ENCODE peak calls at places on chromosome 19, in six cellular contexts. T, W, Y, E, R and L are unnamed samples.

GRCh38 chr19:20964798-20965197 is 41.7 kb downstream of the ZNF85 start:
- DNase-seq in T (no peak), W (no peak), R (no peak), Y (no peak), E (peak; percentile 0), L (no peak)

GRCh38 chr19:54947381-54947780 is at the start of gene NLRP7:
- DNase-seq in R (no peak), E (no peak), T (no peak), W (no peak), Y (no peak), L (no peak)

GRCh38 chr19:32877977-32878745 is 8.6 kb upstream of the SLC7A9 start:
- DNase-seq in Y (no peak), R (no peak), E (no peak), W (no peak), T (no peak), L (no peak)

GRCh38 chr19:3969435-3970312 is 1.2 kb downstream of the DAPK3 start:
- DNase-seq in Y (no peak), R (no peak), W (peak; percentile 19), E (no peak), T (no peak), L (peak; percentile 65)

GRCh38 chr19:7663711-7664110 is 5.1 kb upstream of the RETN start:
- DNase-seq in W (no peak), R (no peak), T (no peak), E (no peak), Y (no peak), L (no peak)

GRCh38 chr19:18871543-18871942 is 24.4 kb downstream of the CERS1 start:
- DNase-seq in W (no peak), T (no peak), R (peak; percentile 20), Y (no peak), E (no peak), L (no peak)

GRCh38 chr19:46759817-46760333 is 13.6 kb upstream of the STRN4 start:
- DNase-seq in E (no peak), Y (no peak), T (no peak), R (no peak), W (no peak), L (peak; percentile 97)

GRCh38 chr19:29379257-29379986 is 146.4 kb upstream of the VSTM2B start:
- DNase-seq in W (no peak), R (no peak), Y (no peak), T (no peak), E (no peak), L (no peak)

GRCh38 chr19:51421229-51422052 is 4.0 kb upstream of the SIGLEC10 start:
- DNase-seq in T (no peak), R (no peak), E (no peak), Y (no peak), W (no peak), L (no peak)

GRCh38 chr19:40802300-40803169 is 3.5 kb downstream of the EGLN2 start:
- DNase-seq in Y (no peak), R (peak; percentile 64), T (no peak), E (no peak), W (peak; percentile 73), L (no peak)

GRCh38 chr19:57512845-57513244 is 13.1 kb downstream of the ZNF773 start:
- DNase-seq in E (no peak), Y (no peak), T (no peak), R (peak; percentile 46), W (no peak), L (no peak)

GRCh38 chr19:56839665-56840451 is 668 bp downstream of the PEG3 start:
- DNase-seq in T (peak; percentile 66), W (no peak), R (peak; percentile 43), E (no peak), Y (no peak), L (no peak)

GRCh38 chr19:58543826-58544590 is at the start of gene TRIM28:
- DNase-seq in Y (peak; percentile 94), E (peak; percentile 100), R (no peak), T (peak; percentile 99), W (peak; percentile 98), L (peak; percentile 100)

GRCh38 chr19:57317503-57317902 is 2.8 kb upstream of the ZNF543 start:
- DNase-seq in E (no peak), T (no peak), W (no peak), Y (no peak), R (peak; percentile 12), L (no peak)

GRCh38 chr19:16260160-16260793 is 62.6 kb downstream of the AP1M1 start:
- DNase-seq in T (no peak), W (no peak), Y (no peak), R (no peak), E (no peak), L (no peak)

GRCh38 chr19:38647368-38647965 is at the start of gene ACTN4:
- DNase-seq in Y (peak; percentile 85), E (peak; percentile 100), T (peak; percentile 97), R (peak; percentile 100), W (peak; percentile 98), L (peak; percentile 99)

GRCh38 chr19:16025108-16026101 is 50.9 kb upstream of the TPM4 start:
- DNase-seq in R (peak; percentile 21), T (no peak), E (no peak), W (peak; percentile 66), Y (no peak), L (peak; percentile 96)

GRCh38 chr19:50315773-50316448 is 13.3 kb downstream of the KCNC3 start:
- DNase-seq in Y (no peak), R (no peak), W (no peak), T (no peak), E (no peak), L (no peak)

GRCh38 chr19:480016-480855 is 16.1 kb upstream of the MADCAM1 start:
- DNase-seq in Y (no peak), T (no peak), R (peak; percentile 67), E (no peak), W (peak; percentile 82), L (peak; percentile 85)

GRCh38 chr19:15249560-15249874 is 17.3 kb upstream of the EPHX3 start:
- DNase-seq in Y (no peak), T (no peak), W (no peak), R (no peak), E (no peak), L (no peak)

GRCh38 chr19:28632357-28633076 is 580.4 kb downstream of the UQCRFS1 start:
- DNase-seq in Y (no peak), T (no peak), W (no peak), R (no peak), E (no peak), L (no peak)